ENCODE peak calls at places on chromosomes 3 and 15, in four cellular contexts. Z, P, N and J are unnamed samples.

GRCh38 chr3:10627884-10628572 is 122.6 kb upstream of the ATP2B2 start:
- DNase-seq in Z (no peak), P (no peak), N (peak; percentile 74), J (no peak)

GRCh38 chr3:132637590-132637989 is 22.0 kb downstream of the ACAD11 start:
- DNase-seq in Z (no peak), P (no peak), N (no peak), J (no peak)

GRCh38 chr3:169746924-169747323 is 17.9 kb downstream of the TERC start:
- DNase-seq in Z (no peak), P (no peak), N (no peak), J (no peak)

GRCh38 chr3:114622001-114622400 is 328.2 kb downstream of the TIGIT start:
- DNase-seq in Z (no peak), P (no peak), N (no peak), J (no peak)

GRCh38 chr3:117910820-117911524 is 1123.7 kb downstream of the IGSF11 start:
- DNase-seq in Z (peak; percentile 74), P (no peak), N (peak; percentile 18), J (no peak)

GRCh38 chr3:188434594-188434993 is 280.6 kb downstream of the LPP start:
- DNase-seq in Z (no peak), P (no peak), N (no peak), J (no peak)

GRCh38 chr15:29784413-29784812 is 37.9 kb downstream of the TJP1 start:
- DNase-seq in Z (no peak), P (peak; percentile 26), N (no peak), J (no peak)

GRCh38 chr3:31448035-31448881 is 84.5 kb upstream of the STT3B start:
- DNase-seq in Z (no peak), P (no peak), N (peak; percentile 63), J (no peak)

GRCh38 chr3:87298111-87298718 is 21.8 kb upstream of the POU1F1 start:
- DNase-seq in Z (no peak), P (no peak), N (no peak), J (no peak)

GRCh38 chr3:15755181-15755580 is 42.6 kb downstream of the ANKRD28 start:
- DNase-seq in Z (no peak), P (no peak), N (no peak), J (no peak)

GRCh38 chr3:69628956-69629355 is 110.3 kb upstream of the MITF start:
- DNase-seq in Z (no peak), P (no peak), N (no peak), J (no peak)

GRCh38 chr3:149512073-149512782 is 37.7 kb downstream of the TM4SF4 start:
- DNase-seq in Z (peak; percentile 86), P (peak; percentile 45), N (peak; percentile 77), J (peak; percentile 61)

GRCh38 chr3:175346573-175347356 is 487.6 kb downstream of the NAALADL2 start:
- DNase-seq in Z (peak; percentile 89), P (peak; percentile 92), N (no peak), J (peak; percentile 64)

GRCh38 chr15:100842756-100843730 is 36.6 kb upstream of the ALDH1A3 start:
- DNase-seq in Z (no peak), P (peak; percentile 35), N (no peak), J (no peak)

GRCh38 chr15:56987286-56987685 is 68.8 kb downstream of the TCF12 start:
- DNase-seq in Z (no peak), P (no peak), N (no peak), J (no peak)

GRCh38 chr3:22399566-22399965 is 648.6 kb upstream of the ZNF385D start:
- DNase-seq in Z (no peak), P (no peak), N (no peak), J (no peak)

GRCh38 chr3:150227839-150228238 is 180.3 kb upstream of the TSC22D2 start:
- DNase-seq in Z (peak; percentile 64), P (peak; percentile 54), N (peak; percentile 91), J (no peak)

GRCh38 chr3:8499181-8499611 is 2.4 kb upstream of the LMCD1 start:
- DNase-seq in Z (no peak), P (no peak), N (peak; percentile 18), J (no peak)

GRCh38 chr3:127431066-127431465 is 143.2 kb upstream of the PRR20G start:
- DNase-seq in Z (peak; percentile 48), P (no peak), N (no peak), J (no peak)

GRCh38 chr15:68425428-68426060 is 6.4 kb downstream of the ITGA11 start:
- DNase-seq in Z (no peak), P (no peak), N (no peak), J (no peak)

GRCh38 chr3:134803051-134803505 is 8.0 kb downstream of the EPHB1 start:
- DNase-seq in Z (no peak), P (no peak), N (no peak), J (peak; percentile 2)

GRCh38 chr15:42156266-42156922 is at the start of gene PLA2G4F:
- DNase-seq in Z (no peak), P (no peak), N (no peak), J (peak; percentile 70)

GRCh38 chr3:39082652-39083313 is 24.6 kb downstream of the GORASP1 start:
- DNase-seq in Z (no peak), P (no peak), N (no peak), J (no peak)

GRCh38 chr3:140316895-140317400 is 360.9 kb upstream of the TRIM42 start:
- DNase-seq in Z (no peak), P (no peak), N (no peak), J (no peak)

GRCh38 chr3:50321844-50322385 is 630 bp downstream of the HYAL2 start:
- DNase-seq in Z (no peak), P (no peak), N (no peak), J (peak; percentile 46)

GRCh38 chr3:107184375-107184774 is 192.9 kb upstream of the CCDC54 start:
- DNase-seq in Z (no peak), P (no peak), N (no peak), J (no peak)

GRCh38 chr3:4512895-4513616 is 19.9 kb downstream of the ITPR1 start:
- DNase-seq in Z (no peak), P (no peak), N (no peak), J (no peak)

GRCh38 chr3:128466840-128467541 is at the start of gene DNAJB8:
- DNase-seq in Z (no peak), P (no peak), N (no peak), J (no peak)

GRCh38 chr3:111649180-111649579 is 54.0 kb upstream of the ZBED2 start:
- DNase-seq in Z (no peak), P (no peak), N (no peak), J (no peak)

GRCh38 chr15:76953913-76954312 is 22.4 kb downstream of the RCN2 start:
- DNase-seq in Z (no peak), P (no peak), N (no peak), J (no peak)

GRCh38 chr15:58541410-58542087 is 109.8 kb downstream of the LIPC start:
- DNase-seq in Z (no peak), P (no peak), N (no peak), J (no peak)

GRCh38 chr3:110984456-110985250 is 87.0 kb upstream of the NECTIN3 start:
- DNase-seq in Z (no peak), P (no peak), N (no peak), J (no peak)

GRCh38 chr3:7877312-7877711 is 624.3 kb upstream of the LMCD1 start:
- DNase-seq in Z (no peak), P (no peak), N (no peak), J (no peak)

GRCh38 chr3:72847751-72848702 is at the start of gene SHQ1:
- DNase-seq in Z (peak; percentile 98), P (peak; percentile 86), N (peak; percentile 93), J (peak; percentile 96)

GRCh38 chr15:89761929-89762328 is 10.9 kb upstream of the MESP1 start:
- DNase-seq in Z (no peak), P (no peak), N (no peak), J (no peak)
- TF ChIP-seq CTCF in Z (no peak), P (no peak), N (no peak), J (no peak)

GRCh38 chr3:54533856-54534255 is 394.0 kb downstream of the LRTM1 start:
- DNase-seq in Z (no peak), P (no peak), N (peak; percentile 31), J (no peak)
- TF ChIP-seq CTCF in Z (no peak), P (no peak), N (no peak), J (no peak)

DNA sequence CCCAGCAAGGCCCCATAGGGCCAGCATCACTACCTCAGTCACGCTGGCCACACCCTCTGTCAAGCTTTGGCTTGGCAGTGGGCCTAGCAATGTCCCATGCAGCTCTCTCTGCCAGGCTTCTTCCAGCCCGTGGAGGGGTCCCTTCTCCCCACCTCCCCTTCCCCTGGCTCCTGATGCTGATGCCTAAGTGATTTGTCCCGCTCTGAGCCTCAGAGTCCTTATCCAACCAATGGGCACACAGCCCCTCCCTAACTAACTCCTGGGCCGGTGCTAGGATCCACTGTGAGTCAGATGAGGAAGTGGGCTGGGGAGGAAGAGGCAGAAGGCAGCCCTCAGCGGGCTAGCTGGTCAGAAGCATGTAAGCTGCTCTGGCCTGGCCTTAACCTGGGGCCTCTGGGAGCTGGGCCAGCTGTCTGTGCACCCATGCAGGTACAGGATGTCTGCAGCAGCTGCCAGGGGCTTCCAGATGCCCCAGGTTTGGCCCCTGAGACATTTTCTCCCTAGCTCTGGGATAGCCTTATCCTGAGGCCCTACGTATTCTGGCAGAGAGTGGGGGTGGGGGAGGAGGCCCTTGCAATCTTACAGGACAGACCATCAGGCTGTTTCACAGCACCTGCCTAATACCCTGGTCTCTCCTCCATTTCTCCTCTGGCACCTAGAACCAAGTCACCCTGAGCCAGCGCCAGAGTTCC is 740 bp upstream of the ZBTB47 start:
- DNase-seq in Z (peak; percentile 83), P (peak; percentile 78), N (no peak), J (peak; percentile 79)
- TF ChIP-seq CTCF in Z (no peak), P (no peak), N (no peak), J (no peak)

GRCh38 chr3:57169872-57170623 is 4.9 kb upstream of the IL17RD start:
- DNase-seq in Z (peak; percentile 77), P (peak; percentile 34), N (peak; percentile 90), J (peak; percentile 51)

GRCh38 chr3:57168151-57168550 is 3.0 kb upstream of the IL17RD start:
- DNase-seq in Z (no peak), P (no peak), N (no peak), J (no peak)

GRCh38 chr3:57166660-57167059 is 1.5 kb upstream of the IL17RD start:
- DNase-seq in Z (peak; percentile 29), P (no peak), N (no peak), J (no peak)

GRCh38 chr3:57170946-57171345 is 5.8 kb upstream of the IL17RD start:
- DNase-seq in Z (no peak), P (no peak), N (no peak), J (no peak)

GRCh38 chr3:57169106-57169505 is 4.0 kb upstream of the IL17RD start:
- DNase-seq in Z (no peak), P (no peak), N (no peak), J (no peak)
- TF ChIP-seq CTCF in Z (no peak), P (no peak), N (no peak), J (no peak)

GRCh38 chr15:48354694-48355303 is 23.6 kb downstream of the DUT start:
- DNase-seq in Z (no peak), P (no peak), N (no peak), J (no peak)
- TF ChIP-seq CTCF in Z (no peak), P (no peak), N (no peak), J (no peak)